ENCODE peak calls at places on chromosomes 5 and 9, in five cellular contexts. R is prostate gland, Z is HCT116, U is heart left ventricle, L is fibroblast of lung. G is an unnamed sample.

GRCh38 chr5:6202615-6203365 is 175.6 kb downstream of the MED10 start:
- DNase-seq in R (no peak), Z (no peak), U (no peak), L (no peak), G (no peak)

GRCh38 chr9:27395484-27395921 is 98.6 kb upstream of the EQTN start:
- DNase-seq in R (no peak), Z (no peak), U (no peak), L (no peak), G (no peak)

GRCh38 chr9:97703437-97704326 is 6.5 kb upstream of the XPA start:
- DNase-seq in R (peak; percentile 30), Z (peak; percentile 87), U (no peak), L (peak; percentile 97), G (peak; percentile 57)

GRCh38 chr9:89048611-89049010 is 57.3 kb downstream of the S1PR3 start:
- DNase-seq in R (no peak), Z (no peak), U (no peak), L (no peak), G (no peak)

GRCh38 chr9:134548185-134548584 is 93.4 kb upstream of the COL5A1 start:
- DNase-seq in R (no peak), Z (no peak), U (peak; percentile 13), L (no peak), G (no peak)

GRCh38 chr5:82107277-82107676 is 135.5 kb downstream of the ATG10 start:
- DNase-seq in R (no peak), Z (no peak), U (no peak), L (peak; percentile 2), G (no peak)

GRCh38 chr9:6270896-6271295 is 55.3 kb downstream of the IL33 start:
- DNase-seq in R (no peak), Z (no peak), U (no peak), L (no peak), G (no peak)

GRCh38 chr9:119349548-119349947 is 19.7 kb downstream of the BRINP1 start:
- DNase-seq in R (no peak), Z (no peak), U (no peak), L (no peak), G (no peak)

GRCh38 chr9:70101265-70101664 is 57.6 kb downstream of the MAMDC2 start:
- DNase-seq in R (no peak), Z (no peak), U (no peak), L (peak; percentile 77), G (no peak)

DNA sequence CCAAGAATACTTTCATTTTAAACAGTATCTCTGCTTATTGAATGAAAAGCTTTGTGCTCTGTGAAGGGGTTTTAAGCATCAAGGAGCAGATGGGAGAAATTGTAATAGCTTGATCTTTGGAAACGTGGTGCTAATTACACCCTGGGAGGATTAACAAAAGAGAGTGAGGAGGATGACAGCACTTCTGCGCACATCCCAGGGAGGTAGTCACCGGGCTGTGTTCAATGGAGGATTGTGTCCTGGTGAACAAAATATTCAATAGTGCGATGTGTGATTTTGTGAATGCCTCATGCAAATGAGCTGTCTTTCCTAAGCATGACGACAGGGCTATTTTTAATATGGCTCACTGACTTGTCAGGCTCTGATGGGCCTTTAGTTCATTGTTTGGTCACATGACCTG is 477.3 kb upstream of the ADAMTS16 start:
- DNase-seq in R (no peak), Z (no peak), U (no peak), L (peak; percentile 58), G (no peak)
- H3K27ac ChIP-seq in R (no peak overlapping the region), Z (no peak overlapping the region), U (no peak overlapping the region), L (no peak overlapping the region), G (no peak overlapping the region)

DNA sequence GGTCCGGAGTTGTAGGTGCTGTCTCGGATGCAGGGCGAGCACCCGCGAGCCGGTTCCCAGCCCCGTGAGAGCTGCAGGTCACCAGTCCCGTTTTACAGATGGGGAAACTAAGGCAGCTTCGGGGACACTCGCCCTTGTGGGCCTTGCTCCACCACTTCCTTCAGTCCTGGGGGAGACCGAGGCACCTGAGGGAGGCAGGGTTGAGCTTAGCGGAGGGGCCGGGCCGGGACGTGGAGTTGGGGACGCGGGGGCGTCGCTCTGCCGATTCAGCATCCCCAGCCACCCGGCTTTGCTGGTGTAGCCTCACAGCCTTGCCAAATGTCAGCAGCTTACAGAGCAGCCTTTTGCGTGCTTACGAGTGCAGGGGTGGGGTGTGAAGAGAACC is 530 bp downstream of the BBLN start:
- DNase-seq in R (no peak), Z (no peak), U (no peak), L (peak; percentile 29), G (no peak)
- H3K27ac ChIP-seq in R (peak overlapping the region; percentile 47), Z (peak overlapping the region; percentile 74), U (peak overlapping the region; percentile 65), L (peak overlapping the region; percentile 57), G (peak overlapping the region; percentile 77)

GRCh38 chr9:136658849-136659535 is 3.7 kb upstream of the EGFL7 start:
- DNase-seq in R (no peak), Z (no peak), U (no peak), L (no peak), G (no peak)
- H3K27ac ChIP-seq in R (peak overlapping the region; percentile 18), Z (no peak overlapping the region), U (peak overlapping the region; percentile 99), L (no peak overlapping the region), G (no peak overlapping the region)

GRCh38 chr9:38068616-38068865 is 486 bp downstream of the SHB start:
- DNase-seq in R (peak; percentile 47), Z (no peak), U (peak; percentile 64), L (peak; percentile 62), G (peak; percentile 51)

GRCh38 chr9:38067892-38068615 is 973 bp downstream of the SHB start:
- DNase-seq in R (no peak), Z (no peak), U (no peak), L (no peak), G (peak; percentile 44)

GRCh38 chr9:38066167-38066906 is 2.7 kb downstream of the SHB start:
- DNase-seq in R (peak; percentile 52), Z (no peak), U (no peak), L (no peak), G (peak; percentile 45)

GRCh38 chr9:38066907-38067610 is 2.0 kb downstream of the SHB start:
- DNase-seq in R (peak; percentile 72), Z (no peak), U (peak; percentile 64), L (peak; percentile 34), G (peak; percentile 72)

GRCh38 chr9:38067611-38067891 is 1.5 kb downstream of the SHB start:
- DNase-seq in R (peak; percentile 20), Z (no peak), U (no peak), L (no peak), G (peak; percentile 58)
- H3K27ac ChIP-seq in R (peak overlapping the region; percentile 90), Z (peak overlapping the region; percentile 98), U (peak overlapping the region; percentile 100), L (peak overlapping the region; percentile 79), G (peak overlapping the region; percentile 98)

GRCh38 chr5:113205807-113206206 is 229.0 kb downstream of the TSSK1B start:
- DNase-seq in R (no peak), Z (peak; percentile 43), U (peak; percentile 47), L (no peak), G (no peak)
- H3K27ac ChIP-seq in R (no peak overlapping the region), Z (no peak overlapping the region), U (no peak overlapping the region), L (no peak overlapping the region), G (no peak overlapping the region)

G was measured in body of pancreas.